ENCODE peak calls at places on chromosomes 7 and 10, in seven cellular contexts. M is fibroblast of pulmonary artery; N is progenitor cell of endocrine pancreas; O is H4; H is adipocyte; J is choroid plexus epithelial cell; X is stimulated activated CD4-positive, alpha-beta T cell treated with anti-CD3 and anti-CD28 coated beads, Interleukin-1b, Interleukin-23, amount 100 ng/mL, for 4 hours. G is an unnamed sample.

GRCh38 chr10:67520924-67521520 is 175.0 kb downstream of the CTNNA3 start:
- DNase-seq in M (peak), N (no peak), O (peak), H (peak), J (peak), X (peak), G (peak)

GRCh38 chr10:84352251-84352842 is 24.0 kb downstream of the CCSER2 start:
- DNase-seq in M (peak), N (no peak), O (peak), H (peak), J (peak), X (peak), G (no peak)

GRCh38 chr10:19719320-19719719 is 96.9 kb upstream of the PLXDC2 start:
- DNase-seq in M (peak), N (no peak), O (peak), H (peak), J (peak), X (no peak), G (no peak)

GRCh38 chr7:16347461-16348192 is 73.7 kb downstream of the CRPPA start:
- DNase-seq in M (peak), N (no peak), O (peak), H (no peak), J (peak), X (no peak), G (no peak)

GRCh38 chr7:92751902-92752901 is 84.2 kb downstream of the CDK6 start:
- DNase-seq in M (peak), N (no peak), O (peak), H (peak), J (peak), X (no peak), G (peak)

GRCh38 chr7:117259626-117260025 is 63.2 kb downstream of the WNT2 start:
- DNase-seq in M (peak), N (no peak), O (no peak), H (peak), J (peak), X (no peak), G (peak)

GRCh38 chr7:75642810-75643486 is 95.8 kb downstream of the HIP1 start:
- DNase-seq in M (peak), N (no peak), O (peak), H (peak), J (peak), X (peak), G (no peak)

GRCh38 chr10:90614631-90615030 is 243.2 kb downstream of the HTR7 start:
- DNase-seq in M (no peak), N (no peak), O (no peak), H (no peak), J (no peak), X (no peak), G (no peak)

GRCh38 chr7:38393874-38394273 is 120.4 kb upstream of the TARP start:
- DNase-seq in M (no peak), N (no peak), O (no peak), H (no peak), J (no peak), X (no peak), G (no peak)

GRCh38 chr7:29494350-29494749 is 69.3 kb upstream of the PRR15 start:
- DNase-seq in M (peak), N (no peak), O (no peak), H (peak), J (peak), X (no peak), G (peak)

GRCh38 chr7:336810-337566 is 47.0 kb downstream of the FOXL3 start:
- DNase-seq in M (no peak), N (no peak), O (no peak), H (no peak), J (no peak), X (no peak), G (no peak)

GRCh38 chr7:135998081-135998480 is 20.9 kb upstream of the MTPN start:
- DNase-seq in M (no peak), N (no peak), O (no peak), H (peak), J (no peak), X (no peak), G (no peak)

GRCh38 chr10:132912685-132913558 is 29.4 kb downstream of the CFAP46 start:
- DNase-seq in M (no peak), N (no peak), O (no peak), H (no peak), J (no peak), X (no peak), G (no peak)

GRCh38 chr10:75019360-75019759 is 92.1 kb upstream of the SAMD8 start:
- DNase-seq in M (peak), N (no peak), O (peak), H (peak), J (peak), X (no peak), G (no peak)

GRCh38 chr7:27196287-27196739 is 3.6 kb downstream of the HOXA13 start:
- DNase-seq in M (peak), N (peak), O (peak), H (peak), J (peak), X (peak), G (no peak)

GRCh38 chr10:43234471-43235041 is 32.3 kb downstream of the RASGEF1A start:
- DNase-seq in M (no peak), N (no peak), O (no peak), H (no peak), J (no peak), X (no peak), G (no peak)

GRCh38 chr10:9069136-9069535 is 1014.6 kb downstream of the GATA3 start:
- DNase-seq in M (no peak), N (no peak), O (no peak), H (no peak), J (no peak), X (no peak), G (no peak)

GRCh38 chr7:140533394-140533872 is 54.1 kb upstream of the MKRN1 start:
- DNase-seq in M (peak), N (no peak), O (no peak), H (no peak), J (peak), X (no peak), G (no peak)

GRCh38 chr10:88428442-88428841 is 154.7 kb downstream of the RNLS start:
- DNase-seq in M (peak), N (no peak), O (no peak), H (peak), J (peak), X (no peak), G (no peak)

GRCh38 chr10:69567920-69568319 is 5.3 kb downstream of the NEUROG3 start:
- DNase-seq in M (peak), N (peak), O (peak), H (peak), J (peak), X (no peak), G (no peak)

GRCh38 chr7:153835104-153835503 is 217.1 kb upstream of the DPP6 start:
- DNase-seq in M (no peak), N (no peak), O (no peak), H (no peak), J (no peak), X (no peak), G (no peak)

GRCh38 chr7:4523873-4524272 is 158.2 kb upstream of the FOXK1 start:
- DNase-seq in M (no peak), N (no peak), O (no peak), H (no peak), J (no peak), X (no peak), G (no peak)

GRCh38 chr7:103632972-103633371 is 187.0 kb upstream of the SLC26A5 start:
- DNase-seq in M (peak), N (no peak), O (no peak), H (no peak), J (peak), X (no peak), G (no peak)

GRCh38 chr7:150435047-150435389 is 15.4 kb upstream of the GIMAP8 start:
- DNase-seq in M (no peak), N (no peak), O (no peak), H (no peak), J (no peak), X (no peak), G (no peak)

GRCh38 chr7:127961787-127962463 is 69.3 kb downstream of the LRRC4 start:
- DNase-seq in M (no peak), N (no peak), O (no peak), H (no peak), J (no peak), X (no peak), G (no peak)

GRCh38 chr7:20404371-20404770 is 73.7 kb downstream of the ITGB8 start:
- DNase-seq in M (no peak), N (no peak), O (no peak), H (no peak), J (no peak), X (no peak), G (no peak)

GRCh38 chr10:62231371-62231770 is 37.3 kb downstream of the RTKN2 start:
- DNase-seq in M (peak), N (no peak), O (peak), H (peak), J (peak), X (no peak), G (peak)

GRCh38 chr10:52232561-52233350 is 81.3 kb upstream of the DKK1 start:
- DNase-seq in M (peak), N (no peak), O (no peak), H (no peak), J (peak), X (no peak), G (no peak)

GRCh38 chr7:2205036-2205780 is 27.5 kb downstream of the MAD1L1 start:
- DNase-seq in M (no peak), N (no peak), O (no peak), H (peak), J (peak), X (no peak), G (no peak)

GRCh38 chr7:21960922-21961321 is 15.2 kb upstream of the CDCA7L start:
- DNase-seq in M (peak), N (no peak), O (peak), H (peak), J (peak), X (no peak), G (peak)

GRCh38 chr10:76547352-76547972 is 1090.1 kb downstream of the KCNMA1 start:
- DNase-seq in M (peak), N (peak), O (peak), H (peak), J (peak), X (peak), G (no peak)

GRCh38 chr7:122013070-122013469 is 131.0 kb downstream of the AASS start:
- DNase-seq in M (no peak), N (no peak), O (no peak), H (no peak), J (peak), X (no peak), G (no peak)

GRCh38 chr7:28872226-28872625 is 85.9 kb downstream of the TRIL start:
- DNase-seq in M (peak), N (no peak), O (no peak), H (no peak), J (no peak), X (no peak), G (no peak)

GRCh38 chr10:88661018-88661417 is 3.2 kb upstream of the LIPF start:
- DNase-seq in M (no peak), N (no peak), O (no peak), H (no peak), J (no peak), X (no peak), G (no peak)

GRCh38 chr10:42976353-42977031 is 100.4 kb upstream of the RET start:
- DNase-seq in M (no peak), N (no peak), O (no peak), H (no peak), J (no peak), X (no peak), G (no peak)

GRCh38 chr7:157228864-157229422 is 90.2 kb downstream of the UBE3C start:
- DNase-seq in M (peak), N (peak), O (peak), H (peak), J (peak), X (no peak), G (no peak)

GRCh38 chr7:37089972-37090371 is 358.7 kb downstream of the ELMO1 start:
- DNase-seq in M (no peak), N (no peak), O (no peak), H (peak), J (peak), X (no peak), G (no peak)

GRCh38 chr7:128032605-128033235 is 1.5 kb upstream of the LRRC4 start:
- DNase-seq in M (no peak), N (peak), O (no peak), H (no peak), J (peak), X (no peak), G (no peak)

GRCh38 chr7:112571852-112572607 is 91.2 kb downstream of the LSMEM1 start:
- DNase-seq in M (no peak), N (no peak), O (no peak), H (no peak), J (peak), X (no peak), G (no peak)